ENCODE peak calls at places on chromosomes 2 and 18, in seven cellular contexts. P is heart left ventricle, Y is astrocyte, M is cardiac fibroblast, A is Peyer's patch, Q is neural progenitor cell, J is nephron progenitor cell. H is an unnamed sample.

GRCh38 chr2:239073270-239073669 is 225.4 kb downstream of the TWIST2 start:
- DNase-seq in P (peak; percentile 50), Y (no peak), M (no peak), A (no peak), Q (no peak), J (no peak), H (no peak)

GRCh38 chr18:45024357-45025107 is 343.8 kb downstream of the SETBP1 start:
- DNase-seq in P (no peak), Y (no peak), M (no peak), A (no peak), Q (no peak), J (no peak), H (no peak)

GRCh38 chr2:211329421-211329820 is 773.0 kb downstream of the CPS1 start:
- DNase-seq in P (no peak), Y (no peak), M (no peak), A (no peak), Q (no peak), J (no peak), H (no peak)

GRCh38 chr2:127622561-127623387 is 23.2 kb upstream of the GPR17 start:
- DNase-seq in P (no peak), Y (no peak), M (no peak), A (peak; percentile 19), Q (no peak), J (no peak), H (no peak)

GRCh38 chr2:40488927-40489677 is 37.2 kb upstream of the SLC8A1 start:
- DNase-seq in P (no peak), Y (peak; percentile 24), M (peak; percentile 73), A (no peak), Q (no peak), J (no peak), H (peak; percentile 78)

GRCh38 chr2:217749009-217749408 is 253.8 kb downstream of the TNS1 start:
- DNase-seq in P (no peak), Y (no peak), M (no peak), A (no peak), Q (no peak), J (no peak), H (no peak)

GRCh38 chr18:54173980-54174611 is 50.4 kb downstream of the MBD2 start:
- DNase-seq in P (no peak), Y (no peak), M (no peak), A (no peak), Q (no peak), J (no peak), H (no peak)

GRCh38 chr2:9778012-9778411 is 65.3 kb upstream of the TAF1B start:
- DNase-seq in P (no peak), Y (no peak), M (no peak), A (no peak), Q (no peak), J (no peak), H (no peak)

GRCh38 chr2:209721497-209721896 is 50.1 kb upstream of the UNC80 start:
- DNase-seq in P (no peak), Y (peak; percentile 33), M (peak; percentile 50), A (no peak), Q (no peak), J (no peak), H (peak; percentile 4)

GRCh38 chr2:129375587-129375986 is 603.9 kb upstream of the RAB6C start:
- DNase-seq in P (no peak), Y (no peak), M (no peak), A (no peak), Q (no peak), J (no peak), H (no peak)

GRCh38 chr18:47720741-47721140 is 209.7 kb downstream of the SMAD2 start:
- DNase-seq in P (no peak), Y (no peak), M (no peak), A (peak; percentile 34), Q (no peak), J (no peak), H (no peak)

GRCh38 chr2:96158554-96158940 is 13.3 kb upstream of the DUSP2 start:
- DNase-seq in P (no peak), Y (no peak), M (no peak), A (no peak), Q (no peak), J (no peak), H (no peak)

GRCh38 chr2:96957299-96957698 is 29.1 kb downstream of the FAM178B start:
- DNase-seq in P (no peak), Y (no peak), M (no peak), A (no peak), Q (peak; percentile 67), J (peak; percentile 36), H (no peak)

GRCh38 chr18:67980241-67980640 is 463.7 kb upstream of the DSEL start:
- DNase-seq in P (no peak), Y (no peak), M (peak; percentile 2), A (no peak), Q (no peak), J (no peak), H (no peak)

GRCh38 chr2:72035518-72036172 is 112.0 kb downstream of the CYP26B1 start:
- DNase-seq in P (no peak), Y (peak; percentile 48), M (peak; percentile 66), A (no peak), Q (no peak), J (no peak), H (peak; percentile 11)

DNA sequence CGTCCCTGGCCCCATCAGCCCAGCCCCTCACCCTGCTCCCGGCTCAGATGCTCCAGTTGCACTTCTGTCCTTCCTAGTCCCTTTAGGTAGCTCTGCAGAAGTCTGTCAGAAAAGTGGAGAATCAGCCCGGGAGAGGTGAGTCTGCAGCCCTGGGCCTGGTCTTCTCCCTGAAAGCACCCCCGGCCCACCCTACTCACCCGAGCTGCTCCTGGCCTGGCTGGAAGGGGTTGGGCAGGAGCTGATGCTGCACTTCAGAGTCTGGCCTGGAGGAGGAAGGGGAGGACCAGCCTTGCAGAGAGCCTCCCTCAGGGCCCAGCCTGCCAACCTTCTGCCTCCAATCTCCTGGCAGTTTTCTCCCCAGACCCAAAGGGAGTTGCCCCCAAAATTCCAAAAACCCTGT is 15.8 kb downstream of the KHK start:
- DNase-seq in P (no peak), Y (no peak), M (no peak), A (no peak), Q (no peak), J (no peak), H (no peak)
- TF ChIP-seq CTCF in P (no peak), Y (no peak), M (no peak), A (no peak), Q (no peak), J (no peak), H (no peak)

GRCh38 chr2:25273985-25274550 is 67.7 kb downstream of the DNMT3A start:
- DNase-seq in P (no peak), Y (no peak), M (no peak), A (no peak), Q (no peak), J (no peak), H (no peak)

GRCh38 chr2:25275575-25275965 is 66.2 kb downstream of the DNMT3A start:
- DNase-seq in P (no peak), Y (no peak), M (no peak), A (no peak), Q (no peak), J (no peak), H (no peak)

GRCh38 chr2:25279091-25279651 is 62.6 kb downstream of the DNMT3A start:
- DNase-seq in P (peak; percentile 68), Y (no peak), M (no peak), A (peak; percentile 91), Q (no peak), J (no peak), H (peak; percentile 18)

GRCh38 chr2:25274868-25275574 is 66.7 kb downstream of the DNMT3A start:
- DNase-seq in P (peak; percentile 70), Y (peak; percentile 24), M (peak; percentile 10), A (no peak), Q (no peak), J (no peak), H (no peak)

GRCh38 chr2:25276569-25277465 is 64.9 kb downstream of the DNMT3A start:
- DNase-seq in P (peak; percentile 72), Y (no peak), M (no peak), A (peak; percentile 80), Q (peak; percentile 84), J (peak; percentile 83), H (peak; percentile 13)
- TF ChIP-seq CTCF in P (peak; percentile 82), Y (peak; percentile 22), M (peak; percentile 18), A (peak; percentile 84), Q (peak; percentile 85), J (peak; percentile 77), H (peak; percentile 56)

GRCh38 chr2:241391892-241392665 is 36.0 kb downstream of the FARP2 start:
- DNase-seq in P (no peak), Y (no peak), M (peak; percentile 43), A (peak; percentile 59), Q (peak; percentile 66), J (no peak), H (peak; percentile 62)
- TF ChIP-seq CTCF in P (no peak), Y (peak; percentile 18), M (peak; percentile 44), A (no peak), Q (peak; percentile 56), J (no peak), H (peak; percentile 72)

DNA sequence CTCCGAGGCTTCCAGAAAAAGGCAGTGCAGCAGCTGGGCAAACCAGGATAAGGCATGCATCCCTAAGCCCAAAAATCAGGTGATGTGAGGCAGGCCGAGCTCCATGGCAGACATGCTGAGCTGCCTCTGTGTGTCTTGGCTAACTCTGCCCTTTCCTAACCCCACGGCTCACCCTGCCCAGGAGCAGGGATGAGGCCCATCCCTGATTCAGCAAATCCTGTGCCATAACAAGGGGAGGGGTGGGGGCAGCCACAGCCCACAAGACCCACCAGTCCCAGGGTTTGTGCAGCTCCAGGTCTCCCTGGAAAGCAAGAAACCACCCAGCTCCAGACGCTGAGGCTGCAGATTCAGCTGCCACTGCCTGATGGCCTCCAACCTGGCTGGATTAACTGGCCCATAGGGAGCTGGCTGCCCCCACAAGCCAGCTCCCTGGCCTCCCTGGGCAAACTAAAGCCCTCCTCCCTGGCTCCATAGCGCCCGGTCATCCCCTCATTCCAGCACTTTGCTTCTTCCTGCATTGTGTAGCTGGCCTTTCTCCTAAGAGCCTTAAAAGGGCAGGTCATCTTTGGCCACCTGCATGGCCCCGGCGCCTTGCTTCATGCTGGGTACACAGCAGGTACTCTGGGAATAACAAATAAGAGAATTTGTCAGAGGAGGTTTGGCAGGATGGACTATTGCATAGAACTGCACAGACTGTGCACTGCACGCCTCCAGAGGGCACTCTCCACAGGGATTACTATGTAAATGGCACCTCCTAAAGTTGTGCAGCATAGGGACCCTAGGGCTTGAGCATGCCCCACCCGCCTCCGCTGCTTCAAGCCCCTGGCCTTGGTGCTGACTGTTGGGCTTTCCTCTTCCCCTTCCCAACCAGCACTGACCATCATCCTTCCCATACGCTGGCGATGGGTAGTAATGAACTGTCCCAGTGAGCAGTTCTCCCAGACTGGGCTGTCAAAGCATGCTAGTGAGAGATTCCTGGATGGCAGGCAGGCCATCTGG is 10.7 kb downstream of the STEAP3 start:
- DNase-seq in P (no peak), Y (no peak), M (peak; percentile 29), A (no peak), Q (peak; percentile 90), J (peak; percentile 79), H (peak; percentile 39)
- TF ChIP-seq CTCF in P (no peak), Y (peak; percentile 22), M (peak; percentile 38), A (no peak), Q (peak; percentile 72), J (peak; percentile 59), H (peak; percentile 41)

GRCh38 chr18:9366126-9366714 is 31.6 kb downstream of the TWSG1 start:
- DNase-seq in P (peak; percentile 33), Y (peak; percentile 42), M (peak; percentile 38), A (peak; percentile 46), Q (peak; percentile 59), J (peak; percentile 5), H (peak; percentile 33)
- TF ChIP-seq CTCF in P (peak; percentile 20), Y (peak; percentile 33), M (peak; percentile 31), A (no peak), Q (peak; percentile 47), J (peak; percentile 12), H (peak; percentile 34)